ENCODE peak calls at places on chromosomes 11 and 22, in four cellular contexts. E, W, P and R are unnamed samples.

GRCh38 chr11:110200241-110200640 is 96.2 kb downstream of the RDX start:
- DNase-seq in P (no peak), W (no peak), E (no peak), R (no peak)

GRCh38 chr22:39641660-39642059 is 71.1 kb downstream of the CACNA1I start:
- DNase-seq in P (no peak), W (no peak), E (no peak), R (no peak)

GRCh38 chr11:14645985-14646900 is 2.6 kb downstream of the PDE3B start:
- DNase-seq in W (no peak), P (no peak), E (no peak), R (no peak)

GRCh38 chr22:27797793-27798525 is 3.6 kb downstream of the MN1 start:
- DNase-seq in P (no peak), E (peak; percentile 37), W (no peak), R (no peak)

GRCh38 chr11:7612661-7613393 is 60.5 kb downstream of the CYB5R2 start:
- DNase-seq in P (no peak), W (no peak), E (peak; percentile 25), R (no peak)

GRCh38 chr11:116384876-116385275 is 387.9 kb downstream of the BUD13 start:
- DNase-seq in E (no peak), W (no peak), P (no peak), R (no peak)

GRCh38 chr22:37409557-37409956 is 17.7 kb downstream of the ELFN2 start:
- DNase-seq in P (no peak), E (peak; percentile 57), W (no peak), R (no peak)

GRCh38 chr22:29270475-29271271 is 2.6 kb downstream of the EWSR1 start:
- DNase-seq in W (no peak), E (no peak), P (no peak), R (no peak)

GRCh38 chr11:114607753-114608459 is 12.3 kb upstream of the NXPE4 start:
- DNase-seq in E (no peak), W (no peak), P (no peak), R (no peak)

GRCh38 chr11:122852071-122852831 is 14.0 kb downstream of the CRTAM start:
- DNase-seq in P (peak; percentile 10), E (no peak), W (no peak), R (peak; percentile 23)

GRCh38 chr22:46775364-46775758 is 12.9 kb downstream of the TBC1D22A start:
- DNase-seq in P (no peak), E (no peak), W (no peak), R (no peak)